ENCODE peak calls at places on chromosomes 3 and 15, in five cellular contexts. B is OCI-LY7, P is tibial nerve, A is IMR-90, F is GM23338. W is an unnamed sample.
A peak's percentile ranks its signal among the peaks of the same experiment; 100 is the strongest.

GRCh38 chr3:133939496-133939835 is 43.8 kb upstream of the RAB6B start:
- DNase-seq in B (no peak), P (no peak), A (no peak), F (no peak), W (no peak)

GRCh38 chr3:11159421-11159904 is 5.2 kb downstream of the HRH1 start:
- DNase-seq in B (no peak), P (peak; percentile 53), A (peak; percentile 98), F (peak; percentile 27), W (peak; percentile 81)

GRCh38 chr15:74505837-74506514 is 35.0 kb upstream of the ARID3B start:
- DNase-seq in B (no peak), P (no peak), A (peak; percentile 54), F (no peak), W (no peak)

GRCh38 chr15:39920510-39921273 is 626 bp upstream of the GPR176 start:
- DNase-seq in B (peak; percentile 61), P (peak; percentile 54), A (peak; percentile 84), F (peak; percentile 82), W (peak; percentile 73)

GRCh38 chr3:177284383-177284881 is 87.2 kb upstream of the TBL1XR1 start:
- DNase-seq in B (no peak), P (no peak), A (peak; percentile 49), F (peak; percentile 89), W (peak; percentile 48)

GRCh38 chr15:35871282-35871681 is 325.3 kb upstream of the DPH6 start:
- DNase-seq in B (no peak), P (no peak), A (no peak), F (no peak), W (no peak)

GRCh38 chr15:72790302-72790955 is 6.9 kb upstream of the ADPGK start:
- DNase-seq in B (no peak), P (no peak), A (peak; percentile 60), F (no peak), W (no peak)

GRCh38 chr15:99085413-99086326 is 19.2 kb upstream of the SYNM start:
- DNase-seq in B (no peak), P (no peak), A (peak; percentile 91), F (no peak), W (no peak)

DNA sequence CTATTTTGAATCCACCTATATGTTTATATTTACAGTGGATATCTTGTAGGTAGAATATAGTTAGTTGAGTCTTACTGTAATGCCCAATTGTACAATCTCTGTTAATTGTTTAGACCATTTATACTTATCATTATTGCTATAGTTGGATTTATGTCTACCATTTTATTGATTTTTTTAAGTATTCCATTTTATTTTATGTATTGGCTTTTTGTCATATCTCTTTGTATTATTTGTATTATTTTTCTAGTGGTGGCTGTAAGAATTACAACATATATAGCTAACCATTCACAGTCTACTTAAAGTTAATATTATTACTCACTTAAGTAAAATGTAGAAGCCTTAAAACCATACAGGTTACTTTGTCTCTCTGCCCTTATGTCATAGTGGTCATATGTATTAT is 46.1 kb downstream of the SLC2A2 start:
- DNase-seq in B (no peak), P (no peak), A (no peak), F (no peak), W (no peak)
- TF ChIP-seq CTCF in B (peak; percentile 49), P (no peak), A (no peak), F (no peak), W (no peak)

GRCh38 chr3:52119056-52119455 is 35.2 kb downstream of the POC1A start:
- DNase-seq in B (no peak), P (no peak), A (no peak), F (peak; percentile 15), W (no peak)
- H3K36me3 ChIP-seq in B (peaks cover 73% of the 10 kb centered on the region), P (no peaks in the 10 kb centered on the region), A (peaks cover 3% of the 10 kb centered on the region), F (peaks cover 16% of the 10 kb centered on the region), W (no peaks in the 10 kb centered on the region)

GRCh38 chr3:110344487-110344886 is 727.1 kb upstream of the NECTIN3 start:
- DNase-seq in B (no peak), P (no peak), A (no peak), F (no peak), W (no peak)
- H3K27ac ChIP-seq in B (no peak overlapping the region), P (no peak overlapping the region), A (no peak overlapping the region), F (no peak overlapping the region), W (no peak overlapping the region)

DNA sequence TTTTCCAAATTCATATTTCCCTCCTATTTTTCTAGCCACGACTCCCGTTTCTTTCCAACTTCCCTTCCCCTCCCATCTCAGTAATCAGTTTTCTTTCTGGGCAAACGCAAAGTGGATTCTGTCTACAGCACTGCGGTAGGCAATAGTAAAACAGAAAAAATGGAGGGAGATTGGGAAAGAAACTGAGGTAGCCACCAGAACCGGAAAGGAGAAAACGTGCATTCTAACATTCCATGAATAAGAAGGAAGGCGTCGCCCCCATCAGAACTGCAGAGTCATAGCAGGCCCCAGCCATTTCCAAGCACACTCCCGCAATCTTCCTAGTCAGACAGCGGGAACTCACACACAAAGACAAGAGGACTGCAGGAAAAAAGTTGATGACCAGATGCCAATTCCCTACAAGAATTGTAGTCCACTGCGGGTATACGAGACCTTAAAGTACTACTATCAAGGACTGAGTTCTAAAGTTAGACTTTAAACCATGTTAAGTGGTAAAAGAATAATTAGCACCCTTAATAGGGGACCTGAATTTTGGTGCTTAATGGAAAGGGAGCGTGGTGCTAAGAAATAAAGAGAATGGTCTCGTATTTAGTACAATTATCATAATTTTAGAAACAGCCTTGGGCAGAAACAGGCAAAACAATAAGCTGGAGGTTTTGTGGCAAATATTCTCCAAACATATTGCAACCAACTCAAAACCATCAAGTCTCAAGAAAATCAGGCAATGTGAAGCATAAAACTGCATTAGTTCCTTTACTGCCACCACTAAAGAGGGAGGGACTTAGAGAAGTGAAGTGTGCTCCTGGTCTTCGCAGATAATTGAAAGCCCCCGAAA is 1.4 kb downstream of the PFN2 start:
- DNase-seq in B (no peak), P (peak; percentile 22), A (peak; percentile 87), F (peak; percentile 94), W (peak; percentile 76)
- TF ChIP-seq CTCF in B (no peak), P (peak; percentile 15), A (peak; percentile 24), F (peak; percentile 10), W (no peak)

GRCh38 chr3:20181276-20181675 is 4.7 kb downstream of the SGO1 start:
- DNase-seq in B (no peak), P (no peak), A (no peak), F (no peak), W (no peak)
- H3K36me3 ChIP-seq in B (peaks cover 74% of the 10 kb centered on the region), P (no peaks in the 10 kb centered on the region), A (peaks cover 2% of the 10 kb centered on the region), F (peaks cover 44% of the 10 kb centered on the region), W (no peaks in the 10 kb centered on the region)

GRCh38 chr15:80028937-80029336 is 30.5 kb upstream of the ZFAND6 start:
- DNase-seq in B (no peak), P (no peak), A (no peak), F (peak; percentile 49), W (no peak)

GRCh38 chr15:80020731-80021130 is 38.7 kb upstream of the ZFAND6 start:
- DNase-seq in B (no peak), P (no peak), A (no peak), F (no peak), W (no peak)

GRCh38 chr15:80031841-80032240 is 27.6 kb upstream of the ZFAND6 start:
- DNase-seq in B (no peak), P (no peak), A (no peak), F (no peak), W (no peak)

GRCh38 chr15:80026754-80027153 is 32.7 kb upstream of the ZFAND6 start:
- DNase-seq in B (no peak), P (no peak), A (no peak), F (no peak), W (no peak)

GRCh38 chr15:80026310-80026709 is 33.2 kb upstream of the ZFAND6 start:
- DNase-seq in B (no peak), P (no peak), A (no peak), F (no peak), W (no peak)
- H3K27ac ChIP-seq in B (no peak overlapping the region), P (no peak overlapping the region), A (no peak overlapping the region), F (no peak overlapping the region), W (no peak overlapping the region)

GRCh38 chr15:96622714-96623113 is 292.2 kb downstream of the NR2F2 start:
- DNase-seq in B (no peak), P (no peak), A (no peak), F (no peak), W (no peak)
- TF ChIP-seq CTCF in B (no peak), P (no peak), A (no peak), F (no peak), W (no peak)

W was measured in tibial artery.